ENCODE peak calls at places on chromosomes 2 and 18, in ten cellular contexts. W, L, H, F, R, P, J, I, A and Z are unnamed samples. For H3K27me3, the result is how much of the 10 kb centered on the place peaks cover.

GRCh38 chr2:98867539-98868309 is 68.3 kb downstream of the CRACDL start:
- DNase-seq in F (no peak), J (no peak), L (no peak), R (no peak), H (no peak), W (no peak), A (no peak), P (no peak), I (no peak), Z (no peak)

GRCh38 chr2:106139575-106139935 is 54.5 kb downstream of the UXS1 start:
- DNase-seq in F (no peak), I (no peak), A (no peak), W (no peak), R (no peak), H (no peak), J (no peak), L (no peak), P (no peak), Z (no peak)

GRCh38 chr2:112084689-112085381 is 29.8 kb downstream of the TMEM87B start:
- DNase-seq in J (no peak), R (no peak), I (no peak), P (no peak), W (no peak), F (no peak), H (no peak), L (no peak), A (no peak), Z (no peak)

GRCh38 chr2:18558458-18558857 is 2.0 kb downstream of the RDH14 start:
- DNase-seq in L (no peak), P (no peak), I (no peak), J (no peak), W (no peak), A (no peak), R (no peak), H (no peak), F (no peak), Z (no peak)

GRCh38 chr2:177689623-177690022 is 297.1 kb downstream of the AGPS start:
- DNase-seq in I (no peak), W (peak), F (no peak), A (no peak), J (no peak), P (no peak), H (no peak), L (no peak), R (no peak), Z (no peak)

GRCh38 chr2:239817011-239817490 is 208.1 kb downstream of the NDUFA10 start:
- DNase-seq in W (no peak), J (no peak), R (no peak), I (no peak), P (no peak), L (no peak), A (no peak), H (no peak), F (no peak), Z (no peak)

GRCh38 chr2:44233450-44234128 is 41.7 kb upstream of the SLC3A1 start:
- DNase-seq in R (no peak), W (peak), F (no peak), J (no peak), H (no peak), L (no peak), A (no peak), P (no peak), I (no peak), Z (peak)

GRCh38 chr18:61929881-61930640 is 37.3 kb upstream of the RNF152 start:
- DNase-seq in A (no peak), R (no peak), P (no peak), L (no peak), F (no peak), J (no peak), H (no peak), W (no peak), I (no peak), Z (no peak)

GRCh38 chr2:88950010-88950409 is 258.5 kb downstream of the RPIA start:
- DNase-seq in A (no peak), R (no peak), P (no peak), L (no peak), I (no peak), F (no peak), W (no peak), J (no peak), H (no peak), Z (no peak)

GRCh38 chr18:26549486-26550435 is 1.4 kb upstream of the KCTD1 start:
- DNase-seq in L (no peak), A (peak), J (peak), F (peak), R (peak), H (peak), I (peak), P (no peak), W (peak), Z (no peak)

GRCh38 chr2:42249887-42250286 is 80.7 kb downstream of the EML4 start:
- DNase-seq in H (no peak), L (no peak), J (no peak), A (no peak), I (no peak), W (no peak), F (no peak), R (peak), P (no peak), Z (no peak)

GRCh38 chr2:239693761-239694415 is 293.1 kb upstream of the HDAC4 start:
- DNase-seq in P (no peak), L (no peak), R (no peak), W (no peak), I (no peak), H (no peak), J (no peak), F (no peak), A (no peak), Z (no peak)

GRCh38 chr2:98914713-98915580 is 21.1 kb downstream of the CRACDL start:
- DNase-seq in F (no peak), L (no peak), P (no peak), R (no peak), J (no peak), W (no peak), I (no peak), A (no peak), H (no peak), Z (no peak)

GRCh38 chr2:68689553-68690537 is 44.8 kb upstream of the ARHGAP25 start:
- DNase-seq in L (no peak), P (no peak), A (peak), F (no peak), J (no peak), W (no peak), I (no peak), R (no peak), H (no peak), Z (no peak)

GRCh38 chr2:229715895-229716507 is 1.6 kb upstream of the DNER start:
- DNase-seq in A (no peak), H (no peak), L (peak), J (peak), W (peak), P (no peak), I (no peak), F (peak), R (no peak), Z (peak)
- TF ChIP-seq CTCF in A (peak), H (no peak), L (peak), J (no peak), W (peak), P (peak), I (no peak), F (peak), R (peak), Z (peak)

GRCh38 chr2:218984239-218985020 is 554 bp downstream of the FEV start:
- DNase-seq in I (no peak), F (peak), J (no peak), A (no peak), R (peak), W (peak), P (no peak), L (no peak), H (peak), Z (no peak)
- H3K27me3 ChIP-seq in I (half or more), F (under half), J (half or more), A (under half), R (half or more), W (half or more), P (half or more), L (under half), H (under half), Z (half or more)

DNA sequence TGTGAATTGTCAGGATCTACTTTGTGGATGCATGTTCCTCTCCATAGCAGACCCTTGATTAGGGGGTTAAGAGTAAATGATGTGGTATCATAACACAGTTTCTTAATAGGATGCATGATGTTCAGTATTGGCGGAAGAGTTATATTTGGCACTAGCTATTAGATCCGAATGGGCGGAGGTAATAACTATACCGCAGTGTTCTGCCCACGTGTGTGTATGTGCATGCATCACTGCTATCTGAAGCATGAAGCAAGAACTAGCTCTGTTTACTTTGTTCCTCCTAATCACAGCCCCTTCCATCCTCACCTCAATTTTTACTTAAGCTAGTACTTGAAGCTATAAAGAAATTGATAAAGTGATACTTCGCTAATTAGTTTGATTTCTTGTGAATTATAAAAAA is 159.6 kb upstream of the NOSTRIN start:
- DNase-seq in P (no peak), H (no peak), L (no peak), R (no peak), J (no peak), A (no peak), W (no peak), F (no peak), I (no peak), Z (no peak)
- H3K4me3 ChIP-seq in P (no peak), H (no peak), L (no peak), R (no peak), J (no peak), A (no peak), W (no peak), F (no peak), I (no peak), Z (no peak)

DNA sequence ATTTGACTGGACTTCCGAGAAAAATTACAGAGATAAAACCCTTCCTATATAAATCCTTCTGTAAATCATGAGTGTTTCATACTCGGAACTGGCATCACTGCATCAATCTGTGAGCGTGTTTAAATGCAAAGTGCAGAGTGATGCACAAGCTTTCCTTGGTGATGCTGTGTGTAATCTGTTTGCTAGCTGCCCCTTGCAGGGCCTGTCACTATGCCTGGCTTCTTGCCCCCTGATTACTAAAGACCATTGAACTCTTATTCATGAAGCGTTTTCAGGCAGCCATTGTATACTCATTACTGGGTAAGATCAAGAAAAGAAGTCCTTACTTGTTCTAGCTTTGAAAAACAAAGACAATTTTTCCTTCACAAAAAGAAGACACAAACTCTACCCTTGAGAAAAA is 266.9 kb upstream of the FANCL start:
- DNase-seq in I (no peak), W (peak), J (no peak), F (no peak), L (no peak), H (no peak), P (no peak), R (no peak), A (no peak), Z (no peak)
- TF ChIP-seq CTCF in I (no peak), W (no peak), J (no peak), F (no peak), L (no peak), H (no peak), P (no peak), R (no peak), A (no peak), Z (no peak)

GRCh38 chr2:31580321-31581117 is at the start of gene SRD5A2:
- DNase-seq in F (peak), J (no peak), P (no peak), W (peak), R (no peak), I (no peak), H (no peak), A (no peak), L (no peak), Z (no peak)
- H3K27me3 ChIP-seq in F (half or more), J (under half), P (under half), W (half or more), R (under half), I (under half), H (under half), A (under half), L (under half), Z (under half)

DNA sequence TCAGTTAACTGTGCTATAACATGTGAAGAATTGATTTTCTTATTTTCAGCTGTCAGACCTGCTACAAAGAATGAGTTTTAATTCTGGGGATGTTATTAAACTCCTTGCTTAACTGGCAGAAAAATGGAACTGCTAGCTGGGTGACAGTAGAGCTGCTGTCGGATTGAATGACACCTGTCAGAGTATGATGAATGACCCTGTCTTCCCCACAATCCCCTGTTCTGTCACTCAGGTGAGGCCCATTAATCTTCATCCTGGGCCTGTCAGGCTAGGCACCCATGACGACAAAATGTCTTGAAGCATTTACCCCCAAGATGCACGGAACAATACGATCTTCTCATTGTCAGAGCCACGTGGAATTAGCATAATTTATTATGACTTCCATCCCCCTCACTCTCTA is 129.9 kb upstream of the ETAA1 start:
- DNase-seq in R (no peak), W (no peak), I (no peak), A (no peak), F (no peak), J (no peak), L (no peak), P (no peak), H (no peak), Z (no peak)
- H3K4me3 ChIP-seq in R (no peak), W (no peak), I (no peak), A (no peak), F (no peak), J (no peak), L (no peak), P (no peak), H (no peak), Z (no peak)